ENCODE peak calls at places on chromosome 3, in ten cellular contexts. U is kidney tubule cell, O is sigmoid colon, W is NCI-H2227 treated with DMSO at 0.1 percent for 48 hours, Y is T-cell, A is NCI-H2081, D is AG09309, C is lower leg skin, H is progenitor cell of endocrine pancreas, I is brain microvascular endothelial cell. N is an unnamed sample.

GRCh38 chr3:80010021-80010420 is 242.2 kb upstream of the ROBO1 start:
- DNase-seq in U (no peak), O (no peak), W (no peak), Y (no peak), A (no peak), D (no peak), C (no peak), H (no peak), I (no peak), N (no peak)

GRCh38 chr3:52539010-52539653 is 2.7 kb downstream of the UQCC5 start:
- DNase-seq in U (no peak), O (no peak), W (no peak), Y (no peak), A (no peak), D (no peak), C (no peak), H (no peak), I (no peak), N (no peak)

GRCh38 chr3:9820944-9821343 is 10.9 kb downstream of the TTLL3 start:
- DNase-seq in U (no peak), O (no peak), W (no peak), Y (no peak), A (no peak), D (no peak), C (no peak), H (no peak), I (peak; percentile 25), N (no peak)

GRCh38 chr3:58101499-58102370 is 93.5 kb downstream of the FLNB start:
- DNase-seq in U (no peak), O (peak; percentile 54), W (no peak), Y (no peak), A (no peak), D (no peak), C (no peak), H (no peak), I (no peak), N (no peak)

GRCh38 chr3:141878812-141879211 is 2.4 kb downstream of the ATP1B3 start:
- DNase-seq in U (peak; percentile 9), O (no peak), W (no peak), Y (no peak), A (no peak), D (no peak), C (no peak), H (no peak), I (no peak), N (no peak)

GRCh38 chr3:31140470-31140869 is 246.0 kb upstream of the GADL1 start:
- DNase-seq in U (no peak), O (no peak), W (no peak), Y (no peak), A (no peak), D (no peak), C (no peak), H (no peak), I (no peak), N (no peak)

GRCh38 chr3:187318819-187319616 is 27.5 kb upstream of the MASP1 start:
- DNase-seq in U (peak; percentile 68), O (no peak), W (peak; percentile 46), Y (peak; percentile 6), A (peak; percentile 59), D (peak; percentile 32), C (no peak), H (peak; percentile 31), I (peak; percentile 54), N (peak; percentile 55)

GRCh38 chr3:39108309-39108708 is 829 bp downstream of the TTC21A start:
- DNase-seq in U (no peak), O (no peak), W (no peak), Y (peak; percentile 12), A (no peak), D (no peak), C (no peak), H (no peak), I (no peak), N (no peak)

GRCh38 chr3:189049458-189050231 is 122.1 kb upstream of the TPRG1 start:
- DNase-seq in U (no peak), O (no peak), W (no peak), Y (no peak), A (no peak), D (no peak), C (no peak), H (no peak), I (no peak), N (no peak)

GRCh38 chr3:10981031-10981430 is 11.5 kb upstream of the SLC6A1 start:
- DNase-seq in U (no peak), O (no peak), W (no peak), Y (no peak), A (no peak), D (no peak), C (no peak), H (no peak), I (no peak), N (no peak)

GRCh38 chr3:55897573-55898224 is 410.6 kb upstream of the WNT5A start:
- DNase-seq in U (peak; percentile 29), O (no peak), W (peak; percentile 39), Y (no peak), A (no peak), D (no peak), C (no peak), H (no peak), I (no peak), N (no peak)

GRCh38 chr3:172315401-172316091 is 132.7 kb downstream of the GHSR start:
- DNase-seq in U (peak; percentile 83), O (peak; percentile 75), W (peak; percentile 15), Y (no peak), A (no peak), D (no peak), C (no peak), H (no peak), I (peak; percentile 66), N (no peak)

GRCh38 chr3:107235193-107235922 is 141.9 kb upstream of the CCDC54 start:
- DNase-seq in U (peak; percentile 15), O (no peak), W (no peak), Y (no peak), A (no peak), D (no peak), C (no peak), H (no peak), I (peak; percentile 25), N (no peak)

GRCh38 chr3:167783781-167784180 is 48.3 kb downstream of the SERPINI1 start:
- DNase-seq in U (no peak), O (no peak), W (no peak), Y (no peak), A (no peak), D (no peak), C (no peak), H (no peak), I (no peak), N (no peak)

GRCh38 chr3:49411550-49411967 is 217 bp downstream of the RHOA start:
- DNase-seq in U (no peak), O (peak; percentile 81), W (no peak), Y (peak; percentile 20), A (no peak), D (no peak), C (peak; percentile 87), H (peak; percentile 39), I (no peak), N (no peak)

GRCh38 chr3:40379674-40380306 is 7.2 kb upstream of the ENTPD3 start:
- DNase-seq in U (no peak), O (no peak), W (no peak), Y (no peak), A (no peak), D (no peak), C (no peak), H (no peak), I (no peak), N (no peak)

GRCh38 chr3:33417051-33417673 is 23.0 kb downstream of the UBP1 start:
- DNase-seq in U (peak; percentile 14), O (no peak), W (no peak), Y (no peak), A (no peak), D (no peak), C (no peak), H (no peak), I (no peak), N (no peak)

GRCh38 chr3:177468331-177468730 is 271.0 kb upstream of the TBL1XR1 start:
- DNase-seq in U (peak; percentile 95), O (no peak), W (no peak), Y (no peak), A (no peak), D (peak; percentile 94), C (no peak), H (no peak), I (peak; percentile 93), N (peak; percentile 89)

GRCh38 chr3:116331370-116331769 is 113.9 kb downstream of the LSAMP start:
- DNase-seq in U (no peak), O (no peak), W (no peak), Y (no peak), A (no peak), D (no peak), C (no peak), H (no peak), I (no peak), N (no peak)